ENCODE peak calls at places on chromosomes 7 and 10, in five cellular contexts. F is adrenal gland, U is K562, Y is uterus, R is vagina. Q is an unnamed sample.

GRCh38 chr10:118773041-118773440 is 18.3 kb upstream of the CACUL1 start:
- DNase-seq in F (no peak), R (no peak), U (no peak), Y (no peak), Q (no peak)

GRCh38 chr10:63544418-63544817 is 23.2 kb downstream of the REEP3 start:
- DNase-seq in Y (no peak), U (no peak), R (no peak), F (no peak), Q (no peak)

GRCh38 chr7:363626-364025 is 73.7 kb downstream of the FOXL3 start:
- DNase-seq in Y (no peak), R (no peak), F (no peak), U (no peak), Q (no peak)

GRCh38 chr7:3259711-3260424 is 41.2 kb upstream of the SDK1 start:
- DNase-seq in Y (peak; percentile 19), R (no peak), F (no peak), U (no peak), Q (no peak)

GRCh38 chr10:91887075-91887899 is 22.0 kb downstream of the FGFBP3 start:
- DNase-seq in F (peak; percentile 33), Y (peak; percentile 41), R (no peak), U (no peak), Q (no peak)

GRCh38 chr7:17971392-17971791 is 31.1 kb upstream of the SNX13 start:
- DNase-seq in Y (no peak), R (no peak), U (no peak), F (no peak), Q (no peak)

GRCh38 chr10:105769248-105770184 is 1128.4 kb downstream of the SORCS3 start:
- DNase-seq in U (no peak), F (no peak), R (no peak), Y (no peak), Q (no peak)

GRCh38 chr10:50336140-50336539 is 84.8 kb upstream of the ASAH2 start:
- DNase-seq in R (no peak), Y (no peak), F (no peak), U (no peak), Q (no peak)

GRCh38 chr10:102468683-102469082 is 17.3 kb upstream of the C10orf95 start:
- DNase-seq in Y (no peak), F (no peak), R (no peak), U (no peak), Q (no peak)

GRCh38 chr7:26667514-26668133 is 196.8 kb downstream of the SKAP2 start:
- DNase-seq in R (no peak), F (peak; percentile 84), U (peak; percentile 84), Y (peak; percentile 49), Q (no peak)

GRCh38 chr7:23043441-23043840 is 29.5 kb upstream of the HYCC1 start:
- DNase-seq in U (peak; percentile 60), R (no peak), Y (no peak), F (no peak), Q (no peak)

GRCh38 chr7:36107926-36108631 is 45.0 kb upstream of the EEPD1 start:
- DNase-seq in U (peak; percentile 38), Y (no peak), F (no peak), R (no peak), Q (no peak)

GRCh38 chr7:5492249-5493020 is 68.8 kb upstream of the TNRC18 start:
- DNase-seq in F (no peak), Y (no peak), R (no peak), U (peak; percentile 41), Q (no peak)

GRCh38 chr7:5497158-5498103 is 73.8 kb upstream of the TNRC18 start:
- DNase-seq in F (no peak), Y (no peak), U (peak; percentile 81), R (no peak), Q (no peak)

GRCh38 chr7:5494320-5494682 is 70.7 kb upstream of the TNRC18 start:
- DNase-seq in Y (no peak), F (no peak), R (no peak), U (no peak), Q (no peak)

GRCh38 chr7:5495581-5496375 is 72.1 kb upstream of the TNRC18 start:
- DNase-seq in F (peak; percentile 81), R (no peak), U (no peak), Y (peak; percentile 61), Q (no peak)

GRCh38 chr7:5494683-5495561 is 71.3 kb upstream of the TNRC18 start:
- DNase-seq in U (peak; percentile 87), R (no peak), Y (peak; percentile 81), F (peak; percentile 77), Q (no peak)
- TF ChIP-seq POLR2A in U (no peak), R (no peak), Y (no peak), F (no peak), Q (no peak)

DNA sequence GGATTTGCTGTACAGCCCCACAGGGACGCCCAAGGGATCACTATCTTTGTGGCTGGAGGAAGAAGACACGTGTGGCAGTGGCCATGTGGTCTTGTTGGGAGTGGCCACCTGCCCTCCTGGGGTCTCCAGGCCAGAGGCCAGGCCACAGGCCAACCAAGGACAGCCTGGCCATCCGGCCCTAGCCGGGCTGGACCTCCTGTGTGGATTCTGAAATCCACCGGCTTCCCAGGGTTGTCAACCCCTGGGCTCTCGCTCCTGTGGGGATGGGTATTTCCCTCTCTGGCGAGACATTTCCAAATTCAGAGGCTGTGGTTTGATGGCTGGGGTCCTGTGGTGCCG is 31.5 kb upstream of the CFAP46 start:
- DNase-seq in Y (peak; percentile 5), F (no peak), R (no peak), U (no peak), Q (no peak)
- H3K27me3 ChIP-seq in Y (no peaks in the 10 kb centered on the region), F (peaks cover 32% of the 10 kb centered on the region), R (no peaks in the 10 kb centered on the region), U (peaks cover 6% of the 10 kb centered on the region), Q (peaks cover 96% of the 10 kb centered on the region)

GRCh38 chr10:120926611-120927010 is 75.4 kb downstream of the WDR11 start:
- DNase-seq in F (no peak), Y (no peak), R (no peak), U (no peak), Q (no peak)
- TF ChIP-seq POLR2A in F (no peak), Y (no peak), R (no peak), U (no peak), Q (no peak)

GRCh38 chr7:125555921-125556320 is 626.3 kb upstream of the POT1 start:
- DNase-seq in F (no peak), U (no peak), R (no peak), Y (no peak), Q (no peak)
- H3K27me3 ChIP-seq in F (no peaks in the 10 kb centered on the region), U (no peaks in the 10 kb centered on the region), R (no peaks in the 10 kb centered on the region), Y (no peaks in the 10 kb centered on the region), Q (no peaks in the 10 kb centered on the region)

GRCh38 chr10:11165591-11166543 is 148.2 kb downstream of the CELF2 start:
- DNase-seq in U (peak; percentile 88), F (peak; percentile 25), Y (peak; percentile 67), R (no peak), Q (no peak)
- TF ChIP-seq POLR2A in U (no peak), F (no peak), Y (no peak), R (no peak), Q (no peak)

DNA sequence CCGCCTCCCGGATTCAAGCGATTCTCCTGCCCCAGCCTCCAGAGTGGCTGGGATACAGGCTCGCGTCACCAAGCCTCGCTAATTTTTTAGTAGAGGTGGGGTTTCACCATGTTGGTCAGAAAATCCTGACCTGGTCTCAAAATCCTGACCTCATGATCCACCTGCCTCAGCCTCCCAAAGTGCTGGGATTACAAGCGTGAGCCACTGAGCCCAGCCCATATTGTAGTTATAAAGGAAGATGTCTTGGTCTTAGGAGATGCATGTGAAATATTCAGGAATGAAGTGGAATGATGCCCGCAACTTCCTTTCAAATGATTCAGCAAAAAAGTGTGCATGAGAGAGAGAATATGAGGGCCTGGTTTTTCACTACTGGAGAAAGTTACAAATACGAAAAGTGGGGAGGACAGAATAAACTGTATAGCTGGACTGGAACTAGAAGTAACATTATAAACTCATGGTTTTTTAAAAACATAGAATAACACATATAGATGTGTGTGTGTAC is 15.9 kb downstream of the TMEM209 start:
- DNase-seq in R (no peak), U (no peak), Y (no peak), F (no peak), Q (no peak)
- H3K27me3 ChIP-seq in R (no peaks in the 10 kb centered on the region), U (no peaks in the 10 kb centered on the region), Y (no peaks in the 10 kb centered on the region), F (no peaks in the 10 kb centered on the region), Q (no peaks in the 10 kb centered on the region)

GRCh38 chr10:80078448-80079311 is at the start of gene TMEM254:
- DNase-seq in R (peak; percentile 91), U (peak; percentile 79), Y (peak; percentile 93), F (peak; percentile 90), Q (peak; percentile 42)

GRCh38 chr10:80081801-80082750 is 3.6 kb downstream of the TMEM254 start:
- DNase-seq in U (no peak), F (no peak), Y (no peak), R (no peak), Q (no peak)

GRCh38 chr10:80077869-80078447 is 507 bp upstream of the TMEM254 start:
- DNase-seq in Y (no peak), F (no peak), U (no peak), R (no peak), Q (no peak)

GRCh38 chr10:80081026-80081425 is 2.6 kb downstream of the TMEM254 start:
- DNase-seq in Y (no peak), U (no peak), R (no peak), F (no peak), Q (no peak)

GRCh38 chr10:80079312-80079613 is 798 bp downstream of the TMEM254 start:
- DNase-seq in Y (no peak), R (no peak), U (no peak), F (no peak), Q (no peak)
- TF ChIP-seq POLR2A in Y (no peak), R (no peak), U (no peak), F (no peak), Q (no peak)

DNA sequence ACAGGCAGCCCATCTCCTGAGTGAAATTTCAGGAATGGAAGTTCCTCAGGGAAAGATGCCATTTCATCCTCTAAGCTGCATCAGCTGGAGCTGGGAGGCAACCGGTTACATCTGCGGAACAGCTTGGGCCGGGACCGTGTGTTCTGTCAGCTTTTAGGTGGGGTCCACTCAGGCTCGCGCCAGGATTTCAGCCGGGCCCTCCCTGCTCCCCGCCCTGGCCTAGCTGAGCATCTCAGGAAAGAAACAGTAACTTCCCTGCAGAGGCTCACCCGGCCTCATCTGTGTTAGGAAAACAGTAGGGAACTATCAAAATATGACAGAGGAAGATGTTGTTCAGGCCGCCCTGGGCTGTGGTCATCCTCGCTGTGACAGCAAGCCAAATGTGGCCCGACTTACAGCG is 110.4 kb downstream of the TRIL start:
- DNase-seq in Y (peak; percentile 16), U (no peak), F (no peak), R (no peak), Q (no peak)
- H3K27me3 ChIP-seq in Y (no peaks in the 10 kb centered on the region), U (peaks cover 2% of the 10 kb centered on the region), F (peaks cover 11% of the 10 kb centered on the region), R (no peaks in the 10 kb centered on the region), Q (peaks cover 16% of the 10 kb centered on the region)